ENCODE peak calls at places on chromosomes 7 and 10, in ten cellular contexts. One of them, this sample, is unnamed.

GRCh38 chr7:141654551-141654950 is 47.4 kb downstream of the DENND11 start:
- DNase-seq in AG08396: peak
- DNase-seq in pancreas: peak
- DNase-seq in head of caudate nucleus: peak
- DNase-seq in activated naive CD4-positive, alpha-beta T cell: peak
- DNase-seq in GM13976: peak
- DNase-seq in fibroblast of gingiva: peak
- DNase-seq in HT1080: peak
- DNase-seq in body of pancreas: peak
- DNase-seq in ELR: peak
- DNase-seq in this sample: no peak

GRCh38 chr7:107686816-107687387 is 26.3 kb downstream of the SLC26A4 start:
- DNase-seq in HT1080: no peak
- DNase-seq in ELR: no peak
- DNase-seq in GM13976: no peak
- DNase-seq in body of pancreas: no peak
- DNase-seq in pancreas: no peak
- DNase-seq in activated naive CD4-positive, alpha-beta T cell: no peak
- DNase-seq in head of caudate nucleus: no peak
- DNase-seq in fibroblast of gingiva: no peak
- DNase-seq in AG08396: no peak
- DNase-seq in this sample: no peak

GRCh38 chr10:128877141-128877540 is 589.9 kb upstream of the MGMT start:
- DNase-seq in AG08396: no peak
- DNase-seq in fibroblast of gingiva: no peak
- DNase-seq in ELR: no peak
- DNase-seq in pancreas: no peak
- DNase-seq in head of caudate nucleus: no peak
- DNase-seq in HT1080: no peak
- DNase-seq in GM13976: no peak
- DNase-seq in activated naive CD4-positive, alpha-beta T cell: no peak
- DNase-seq in body of pancreas: no peak
- DNase-seq in this sample: no peak

GRCh38 chr10:14688606-14689005 is 86.1 kb downstream of the FAM107B start:
- DNase-seq in pancreas: no peak
- DNase-seq in GM13976: no peak
- DNase-seq in AG08396: peak
- DNase-seq in fibroblast of gingiva: peak
- DNase-seq in body of pancreas: no peak
- DNase-seq in ELR: peak
- DNase-seq in activated naive CD4-positive, alpha-beta T cell: no peak
- DNase-seq in head of caudate nucleus: no peak
- DNase-seq in HT1080: no peak
- DNase-seq in this sample: no peak

GRCh38 chr7:45721949-45722598 is 147.9 kb downstream of the ADCY1 start:
- DNase-seq in fibroblast of gingiva: no peak
- DNase-seq in AG08396: peak
- DNase-seq in body of pancreas: no peak
- DNase-seq in ELR: peak
- DNase-seq in activated naive CD4-positive, alpha-beta T cell: no peak
- DNase-seq in GM13976: no peak
- DNase-seq in pancreas: no peak
- DNase-seq in head of caudate nucleus: no peak
- DNase-seq in HT1080: no peak
- DNase-seq in this sample: no peak

GRCh38 chr7:98785929-98786571 is 83.8 kb downstream of the TMEM130 start:
- DNase-seq in fibroblast of gingiva: no peak
- DNase-seq in activated naive CD4-positive, alpha-beta T cell: no peak
- DNase-seq in body of pancreas: no peak
- DNase-seq in AG08396: no peak
- DNase-seq in pancreas: no peak
- DNase-seq in head of caudate nucleus: no peak
- DNase-seq in ELR: peak
- DNase-seq in GM13976: no peak
- DNase-seq in HT1080: no peak
- DNase-seq in this sample: no peak

GRCh38 chr7:136114966-136115762 is 138.0 kb upstream of the MTPN start:
- DNase-seq in head of caudate nucleus: peak
- DNase-seq in GM13976: peak
- DNase-seq in fibroblast of gingiva: peak
- DNase-seq in ELR: peak
- DNase-seq in HT1080: peak
- DNase-seq in AG08396: peak
- DNase-seq in activated naive CD4-positive, alpha-beta T cell: no peak
- DNase-seq in body of pancreas: peak
- DNase-seq in pancreas: peak
- DNase-seq in this sample: no peak

GRCh38 chr10:24552346-24553016 is 171.2 kb downstream of the ARHGAP21 start:
- DNase-seq in GM13976: peak
- DNase-seq in ELR: peak
- DNase-seq in AG08396: no peak
- DNase-seq in activated naive CD4-positive, alpha-beta T cell: no peak
- DNase-seq in body of pancreas: peak
- DNase-seq in fibroblast of gingiva: no peak
- DNase-seq in HT1080: no peak
- DNase-seq in pancreas: peak
- DNase-seq in head of caudate nucleus: no peak
- DNase-seq in this sample: peak

GRCh38 chr10:5041471-5042023 is 37.9 kb upstream of the AKR1C2 start:
- DNase-seq in AG08396: no peak
- DNase-seq in HT1080: no peak
- DNase-seq in head of caudate nucleus: no peak
- DNase-seq in fibroblast of gingiva: no peak
- DNase-seq in pancreas: no peak
- DNase-seq in body of pancreas: no peak
- DNase-seq in GM13976: no peak
- DNase-seq in ELR: no peak
- DNase-seq in activated naive CD4-positive, alpha-beta T cell: no peak
- DNase-seq in this sample: no peak

GRCh38 chr10:112988839-112989406 is 38.9 kb downstream of the TCF7L2 start:
- DNase-seq in head of caudate nucleus: no peak
- DNase-seq in pancreas: no peak
- DNase-seq in AG08396: no peak
- DNase-seq in ELR: no peak
- DNase-seq in HT1080: no peak
- DNase-seq in body of pancreas: no peak
- DNase-seq in activated naive CD4-positive, alpha-beta T cell: no peak
- DNase-seq in fibroblast of gingiva: no peak
- DNase-seq in GM13976: no peak
- DNase-seq in this sample: no peak

GRCh38 chr10:37314862-37315261 is 189.5 kb downstream of the ANKRD30A start:
- DNase-seq in AG08396: no peak
- DNase-seq in GM13976: no peak
- DNase-seq in ELR: no peak
- DNase-seq in pancreas: no peak
- DNase-seq in HT1080: peak
- DNase-seq in activated naive CD4-positive, alpha-beta T cell: no peak
- DNase-seq in fibroblast of gingiva: no peak
- DNase-seq in body of pancreas: no peak
- DNase-seq in head of caudate nucleus: no peak
- DNase-seq in this sample: no peak

GRCh38 chr10:118799779-118800178 is 45.0 kb upstream of the CACUL1 start:
- DNase-seq in AG08396: no peak
- DNase-seq in GM13976: no peak
- DNase-seq in HT1080: peak
- DNase-seq in body of pancreas: no peak
- DNase-seq in head of caudate nucleus: no peak
- DNase-seq in pancreas: no peak
- DNase-seq in ELR: peak
- DNase-seq in activated naive CD4-positive, alpha-beta T cell: no peak
- DNase-seq in fibroblast of gingiva: no peak
- DNase-seq in this sample: no peak

GRCh38 chr7:84154991-84155781 is 39.4 kb downstream of the SEMA3A start:
- DNase-seq in GM13976: no peak
- DNase-seq in HT1080: no peak
- DNase-seq in fibroblast of gingiva: no peak
- DNase-seq in ELR: no peak
- DNase-seq in body of pancreas: no peak
- DNase-seq in AG08396: no peak
- DNase-seq in head of caudate nucleus: no peak
- DNase-seq in activated naive CD4-positive, alpha-beta T cell: no peak
- DNase-seq in pancreas: no peak
- DNase-seq in this sample: no peak

GRCh38 chr7:70376561-70377031 is 755.3 kb upstream of the GALNT17 start:
- DNase-seq in AG08396: no peak
- DNase-seq in head of caudate nucleus: no peak
- DNase-seq in fibroblast of gingiva: no peak
- DNase-seq in body of pancreas: no peak
- DNase-seq in HT1080: no peak
- DNase-seq in ELR: no peak
- DNase-seq in pancreas: no peak
- DNase-seq in GM13976: no peak
- DNase-seq in activated naive CD4-positive, alpha-beta T cell: no peak
- DNase-seq in this sample: no peak

GRCh38 chr10:61832866-61833481 is 68.5 kb upstream of the ARID5B start:
- DNase-seq in activated naive CD4-positive, alpha-beta T cell: no peak
- DNase-seq in AG08396: no peak
- DNase-seq in body of pancreas: no peak
- DNase-seq in fibroblast of gingiva: peak
- DNase-seq in ELR: no peak
- DNase-seq in head of caudate nucleus: no peak
- DNase-seq in pancreas: no peak
- DNase-seq in GM13976: no peak
- DNase-seq in HT1080: no peak
- DNase-seq in this sample: no peak

GRCh38 chr7:9200666-9201065 is 767.3 kb downstream of the NXPH1 start:
- DNase-seq in HT1080: no peak
- DNase-seq in fibroblast of gingiva: no peak
- DNase-seq in AG08396: no peak
- DNase-seq in body of pancreas: no peak
- DNase-seq in head of caudate nucleus: no peak
- DNase-seq in activated naive CD4-positive, alpha-beta T cell: no peak
- DNase-seq in pancreas: no peak
- DNase-seq in ELR: no peak
- DNase-seq in GM13976: no peak
- DNase-seq in this sample: no peak

GRCh38 chr7:32594965-32595364 is 99.7 kb downstream of the AVL9 start:
- DNase-seq in body of pancreas: no peak
- DNase-seq in pancreas: no peak
- DNase-seq in GM13976: no peak
- DNase-seq in fibroblast of gingiva: no peak
- DNase-seq in AG08396: no peak
- DNase-seq in HT1080: peak
- DNase-seq in activated naive CD4-positive, alpha-beta T cell: no peak
- DNase-seq in ELR: peak
- DNase-seq in head of caudate nucleus: no peak
- DNase-seq in this sample: no peak

GRCh38 chr7:55733584-55733983 is 129.0 kb downstream of the SEPTIN14 start:
- DNase-seq in GM13976: no peak
- DNase-seq in pancreas: no peak
- DNase-seq in activated naive CD4-positive, alpha-beta T cell: no peak
- DNase-seq in body of pancreas: no peak
- DNase-seq in HT1080: no peak
- DNase-seq in fibroblast of gingiva: no peak
- DNase-seq in head of caudate nucleus: no peak
- DNase-seq in ELR: no peak
- DNase-seq in AG08396: no peak
- DNase-seq in this sample: no peak

GRCh38 chr7:67033251-67033650 is 36.6 kb downstream of the TYW1 start:
- DNase-seq in ELR: no peak
- DNase-seq in AG08396: no peak
- DNase-seq in GM13976: no peak
- DNase-seq in activated naive CD4-positive, alpha-beta T cell: no peak
- DNase-seq in head of caudate nucleus: no peak
- DNase-seq in body of pancreas: no peak
- DNase-seq in fibroblast of gingiva: no peak
- DNase-seq in pancreas: no peak
- DNase-seq in HT1080: no peak
- DNase-seq in this sample: no peak

GRCh38 chr10:125868372-125868975 is 12.6 kb downstream of the DHX32 start:
- DNase-seq in AG08396: no peak
- DNase-seq in head of caudate nucleus: no peak
- DNase-seq in body of pancreas: peak
- DNase-seq in GM13976: peak
- DNase-seq in HT1080: peak
- DNase-seq in activated naive CD4-positive, alpha-beta T cell: no peak
- DNase-seq in fibroblast of gingiva: peak
- DNase-seq in pancreas: no peak
- DNase-seq in ELR: peak
- DNase-seq in this sample: no peak